ENCODE peak calls at places on chromosomes 13 and 19, in five cellular contexts. Y is OCI-LY7, G is hepatocyte, S is tibial artery, T is colonic mucosa. L is an unnamed sample.

GRCh38 chr13:26010487-26011207 is 41.2 kb downstream of the SHISA2 start:
- DNase-seq in Y (no peak), G (no peak), S (no peak), T (no peak), L (no peak)

GRCh38 chr13:30863796-30864195 is 42.3 kb upstream of the MEDAG start:
- DNase-seq in Y (no peak), G (no peak), S (no peak), T (no peak), L (no peak)

GRCh38 chr13:99955107-99955746 is 16.3 kb downstream of the ZIC5 start:
- DNase-seq in Y (no peak), G (no peak), S (no peak), T (no peak), L (no peak)

GRCh38 chr13:109140054-109140776 is 510.8 kb downstream of the MYO16 start:
- DNase-seq in Y (no peak), G (no peak), S (no peak), T (no peak), L (peak; percentile 83)

GRCh38 chr13:31903072-31903815 is 128.3 kb upstream of the FRY start:
- DNase-seq in Y (no peak), G (no peak), S (no peak), T (no peak), L (no peak)

GRCh38 chr19:33047422-33047821 is 17.3 kb downstream of the RHPN2 start:
- DNase-seq in Y (no peak), G (peak; percentile 92), S (no peak), T (peak; percentile 92), L (no peak)

GRCh38 chr19:17610384-17610783 is 54.9 kb downstream of the COLGALT1 start:
- DNase-seq in Y (peak; percentile 81), G (no peak), S (no peak), T (no peak), L (no peak)

GRCh38 chr13:97382276-97382675 is 51.7 kb upstream of the RAP2A start:
- DNase-seq in Y (no peak), G (no peak), S (no peak), T (no peak), L (no peak)

GRCh38 chr13:76994281-76994680 is 2.4 kb downstream of the CLN5 start:
- DNase-seq in Y (no peak), G (no peak), S (no peak), T (no peak), L (no peak)

DNA sequence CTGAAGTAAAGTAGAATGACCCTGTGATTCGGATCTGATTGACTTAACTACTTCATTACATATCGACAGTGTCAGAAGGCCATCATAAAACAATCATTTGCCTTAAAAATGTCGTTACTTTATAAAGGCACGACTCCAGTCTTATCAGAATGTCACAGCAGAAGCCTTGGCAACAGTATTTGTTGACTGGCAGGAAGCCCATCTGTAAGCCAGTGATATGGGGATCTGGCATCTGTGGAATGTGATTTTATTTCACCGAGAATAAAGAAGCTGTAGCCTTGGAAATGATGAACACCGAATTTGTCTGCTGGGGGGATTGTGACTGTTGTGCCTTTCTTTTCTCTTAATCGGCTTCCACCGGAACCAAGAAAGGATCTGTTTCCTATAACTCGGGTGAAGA is 362.5 kb downstream of the TDRD3 start:
- DNase-seq in Y (no peak), G (no peak), S (no peak), T (peak; percentile 18), L (peak; percentile 41)
- H3K27ac ChIP-seq in Y (no peak overlapping the region), G (no peak overlapping the region), S (no peak overlapping the region), T (no peak overlapping the region), L (no peak overlapping the region)

GRCh38 chr19:10782795-10783194 is 53.2 kb downstream of the TMED1 start:
- DNase-seq in Y (no peak), G (no peak), S (no peak), T (no peak), L (no peak)

GRCh38 chr19:10780368-10780767 is 55.6 kb downstream of the TMED1 start:
- DNase-seq in Y (no peak), G (no peak), S (peak; percentile 77), T (no peak), L (no peak)

GRCh38 chr19:10788146-10788545 is 47.9 kb downstream of the TMED1 start:
- DNase-seq in Y (no peak), G (no peak), S (no peak), T (no peak), L (no peak)

GRCh38 chr19:10789876-10790275 is 46.1 kb downstream of the TMED1 start:
- DNase-seq in Y (no peak), G (peak; percentile 51), S (no peak), T (no peak), L (no peak)

GRCh38 chr19:10784257-10784656 is 51.8 kb downstream of the TMED1 start:
- DNase-seq in Y (no peak), G (no peak), S (peak; percentile 72), T (no peak), L (no peak)
- H3K27ac ChIP-seq in Y (no peak overlapping the region), G (no peak overlapping the region), S (no peak overlapping the region), T (no peak overlapping the region), L (no peak overlapping the region)

DNA sequence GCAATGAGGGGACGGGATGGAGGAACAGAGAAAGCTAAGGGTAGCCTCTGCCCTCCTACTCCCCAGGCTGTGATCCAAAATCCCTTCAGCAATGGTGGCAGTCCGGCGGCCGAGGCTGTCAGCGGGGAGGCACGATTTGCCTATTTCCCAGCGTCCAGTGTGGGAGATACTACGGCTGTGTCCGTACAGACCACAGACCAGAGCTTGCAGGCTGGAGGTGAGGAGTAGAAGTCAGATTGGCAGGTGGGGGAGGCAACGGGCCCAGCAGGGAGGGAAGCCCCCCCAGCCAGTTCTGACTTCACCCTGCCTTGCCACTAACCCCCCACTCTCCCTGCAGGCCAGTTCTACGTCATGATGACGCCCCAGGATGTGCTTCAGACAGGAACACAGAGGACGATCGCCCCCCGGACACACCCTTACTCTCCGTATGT is 1.6 kb downstream of the USF2 start:
- DNase-seq in Y (no peak), G (no peak), S (no peak), T (no peak), L (no peak)
- H3K27ac ChIP-seq in Y (no peak overlapping the region), G (peak overlapping the region; percentile 97), S (peak overlapping the region; percentile 98), T (no peak overlapping the region), L (no peak overlapping the region)

GRCh38 chr19:50047686-50048085 is 21.9 kb downstream of the ZNF473 start:
- DNase-seq in Y (no peak), G (no peak), S (no peak), T (no peak), L (no peak)
- H3K27ac ChIP-seq in Y (no peak overlapping the region), G (no peak overlapping the region), S (no peak overlapping the region), T (no peak overlapping the region), L (no peak overlapping the region)

L was measured in SJSA1.